ENCODE peak calls at places on chromosomes 12 and 14, in eight cellular contexts. One of them, this sample, is unnamed.

GRCh38 chr14:95140060-95140858 is 17.1 kb downstream of the DICER1 start:
- DNase-seq in thyroid gland: no peak
- DNase-seq in IMR-90: peak; percentile 58
- DNase-seq in stomach: no peak
- DNase-seq in ovary: no peak
- DNase-seq in breast epithelium: no peak
- DNase-seq in right lobe of liver: no peak
- DNase-seq in transverse colon: no peak
- DNase-seq in this sample: no peak

GRCh38 chr12:68784015-68784414 is 24.0 kb upstream of the MDM2 start:
- DNase-seq in stomach: no peak
- DNase-seq in right lobe of liver: peak; percentile 45
- DNase-seq in transverse colon: no peak
- DNase-seq in breast epithelium: no peak
- DNase-seq in IMR-90: no peak
- DNase-seq in thyroid gland: no peak
- DNase-seq in ovary: no peak
- DNase-seq in this sample: no peak

GRCh38 chr12:5073838-5074237 is 30.2 kb downstream of the KCNA5 start:
- DNase-seq in IMR-90: peak; percentile 44
- DNase-seq in stomach: no peak
- DNase-seq in right lobe of liver: no peak
- DNase-seq in ovary: no peak
- DNase-seq in thyroid gland: no peak
- DNase-seq in transverse colon: no peak
- DNase-seq in breast epithelium: no peak
- DNase-seq in this sample: no peak

GRCh38 chr12:103801709-103802585 is 39.1 kb downstream of the NT5DC3 start:
- DNase-seq in transverse colon: no peak
- DNase-seq in stomach: no peak
- DNase-seq in right lobe of liver: peak; percentile 44
- DNase-seq in ovary: no peak
- DNase-seq in breast epithelium: no peak
- DNase-seq in thyroid gland: no peak
- DNase-seq in IMR-90: peak; percentile 81
- DNase-seq in this sample: peak; percentile 45

GRCh38 chr12:27179399-27180214 is 64.5 kb upstream of the STK38L start:
- DNase-seq in stomach: no peak
- DNase-seq in right lobe of liver: no peak
- DNase-seq in thyroid gland: no peak
- DNase-seq in ovary: no peak
- DNase-seq in breast epithelium: no peak
- DNase-seq in transverse colon: no peak
- DNase-seq in IMR-90: peak; percentile 96
- DNase-seq in this sample: peak; percentile 63

GRCh38 chr12:111643428-111643826 is 42.3 kb downstream of the BRAP start:
- DNase-seq in breast epithelium: no peak
- DNase-seq in IMR-90: peak; percentile 95
- DNase-seq in thyroid gland: no peak
- DNase-seq in transverse colon: peak; percentile 53
- DNase-seq in right lobe of liver: peak; percentile 78
- DNase-seq in stomach: peak; percentile 75
- DNase-seq in ovary: no peak
- DNase-seq in this sample: peak; percentile 25

GRCh38 chr12:102957339-102958050 is at the start of gene ASCL1:
- DNase-seq in transverse colon: no peak
- DNase-seq in thyroid gland: peak; percentile 2
- DNase-seq in breast epithelium: no peak
- DNase-seq in ovary: no peak
- DNase-seq in stomach: no peak
- DNase-seq in right lobe of liver: no peak
- DNase-seq in IMR-90: peak; percentile 10
- DNase-seq in this sample: no peak

GRCh38 chr14:77485901-77486678 is 12.5 kb downstream of the ISM2 start:
- DNase-seq in transverse colon: no peak
- DNase-seq in breast epithelium: no peak
- DNase-seq in ovary: no peak
- DNase-seq in IMR-90: peak; percentile 88
- DNase-seq in thyroid gland: no peak
- DNase-seq in stomach: no peak
- DNase-seq in right lobe of liver: no peak
- DNase-seq in this sample: no peak

GRCh38 chr12:96578526-96579125 is 89.2 kb downstream of the CFAP54 start:
- DNase-seq in transverse colon: no peak
- DNase-seq in breast epithelium: no peak
- DNase-seq in ovary: no peak
- DNase-seq in IMR-90: peak; percentile 64
- DNase-seq in thyroid gland: no peak
- DNase-seq in stomach: no peak
- DNase-seq in right lobe of liver: no peak
- DNase-seq in this sample: no peak

GRCh38 chr14:60805881-60806569 is 71.5 kb downstream of the MNAT1 start:
- DNase-seq in stomach: no peak
- DNase-seq in right lobe of liver: no peak
- DNase-seq in ovary: no peak
- DNase-seq in breast epithelium: no peak
- DNase-seq in IMR-90: peak; percentile 63
- DNase-seq in thyroid gland: no peak
- DNase-seq in transverse colon: no peak
- DNase-seq in this sample: no peak

GRCh38 chr12:9707356-9707755 is 25.5 kb downstream of the CLECL1 start:
- DNase-seq in transverse colon: no peak
- DNase-seq in ovary: no peak
- DNase-seq in stomach: no peak
- DNase-seq in thyroid gland: no peak
- DNase-seq in IMR-90: no peak
- DNase-seq in breast epithelium: no peak
- DNase-seq in right lobe of liver: no peak
- DNase-seq in this sample: no peak

GRCh38 chr12:31234955-31235867 is 90.7 kb downstream of the SINHCAF start:
- DNase-seq in stomach: peak; percentile 56
- DNase-seq in right lobe of liver: no peak
- DNase-seq in ovary: no peak
- DNase-seq in IMR-90: peak; percentile 31
- DNase-seq in transverse colon: peak; percentile 21
- DNase-seq in breast epithelium: no peak
- DNase-seq in thyroid gland: peak; percentile 77
- DNase-seq in this sample: peak; percentile 35

GRCh38 chr14:24147761-24148428 is 597 bp downstream of the RNF31 start:
- DNase-seq in transverse colon: no peak
- DNase-seq in ovary: no peak
- DNase-seq in stomach: no peak
- DNase-seq in right lobe of liver: no peak
- DNase-seq in thyroid gland: no peak
- DNase-seq in IMR-90: no peak
- DNase-seq in breast epithelium: no peak
- DNase-seq in this sample: no peak

GRCh38 chr12:116236148-116236731 is 41.3 kb downstream of the MED13L start:
- DNase-seq in transverse colon: peak; percentile 37
- DNase-seq in stomach: peak; percentile 54
- DNase-seq in breast epithelium: no peak
- DNase-seq in right lobe of liver: peak; percentile 57
- DNase-seq in IMR-90: peak; percentile 54
- DNase-seq in ovary: no peak
- DNase-seq in thyroid gland: peak; percentile 65
- DNase-seq in this sample: no peak

GRCh38 chr14:60650382-60650961 is 1.2 kb upstream of the SIX1 start:
- DNase-seq in right lobe of liver: no peak
- DNase-seq in breast epithelium: no peak
- DNase-seq in ovary: no peak
- DNase-seq in IMR-90: peak; percentile 34
- DNase-seq in transverse colon: no peak
- DNase-seq in stomach: no peak
- DNase-seq in thyroid gland: no peak
- DNase-seq in this sample: no peak

GRCh38 chr14:38255408-38255672 is 553 bp downstream of the CLEC14A start:
- DNase-seq in IMR-90: no peak
- DNase-seq in stomach: no peak
- DNase-seq in ovary: no peak
- DNase-seq in thyroid gland: peak; percentile 21
- DNase-seq in right lobe of liver: no peak
- DNase-seq in transverse colon: no peak
- DNase-seq in breast epithelium: no peak
- DNase-seq in this sample: no peak
- H3K27ac ChIP-seq in IMR-90: peak overlapping the region; percentile 27
- H3K27ac ChIP-seq in stomach: peak overlapping the region; percentile 79
- H3K27ac ChIP-seq in ovary: no peak overlapping the region
- H3K27ac ChIP-seq in thyroid gland: peak overlapping the region; percentile 68
- H3K27ac ChIP-seq in right lobe of liver: peak overlapping the region; percentile 63
- H3K27ac ChIP-seq in transverse colon: peak overlapping the region; percentile 60
- H3K27ac ChIP-seq in breast epithelium: peak overlapping the region; percentile 46
- H3K27ac ChIP-seq in this sample: peak overlapping the region; percentile 70

GRCh38 chr12:6345319-6346071 is 3.6 kb upstream of the TNFRSF1A start:
- DNase-seq in stomach: peak; percentile 57
- DNase-seq in ovary: no peak
- DNase-seq in transverse colon: no peak
- DNase-seq in IMR-90: peak; percentile 99
- DNase-seq in thyroid gland: no peak
- DNase-seq in breast epithelium: no peak
- DNase-seq in right lobe of liver: no peak
- DNase-seq in this sample: peak; percentile 86

GRCh38 chr12:6346942-6347341 is 5.1 kb upstream of the TNFRSF1A start:
- DNase-seq in IMR-90: no peak
- DNase-seq in ovary: no peak
- DNase-seq in breast epithelium: no peak
- DNase-seq in thyroid gland: no peak
- DNase-seq in transverse colon: no peak
- DNase-seq in stomach: no peak
- DNase-seq in right lobe of liver: no peak
- DNase-seq in this sample: no peak

GRCh38 chr12:6346235-6346832 is 4.5 kb upstream of the TNFRSF1A start:
- DNase-seq in thyroid gland: no peak
- DNase-seq in ovary: no peak
- DNase-seq in right lobe of liver: no peak
- DNase-seq in transverse colon: no peak
- DNase-seq in breast epithelium: no peak
- DNase-seq in stomach: no peak
- DNase-seq in IMR-90: no peak
- DNase-seq in this sample: no peak

GRCh38 chr12:6351622-6352021 is 9.7 kb upstream of the TNFRSF1A start:
- DNase-seq in breast epithelium: no peak
- DNase-seq in stomach: no peak
- DNase-seq in transverse colon: no peak
- DNase-seq in IMR-90: no peak
- DNase-seq in right lobe of liver: no peak
- DNase-seq in ovary: no peak
- DNase-seq in thyroid gland: no peak
- DNase-seq in this sample: no peak

DNA sequence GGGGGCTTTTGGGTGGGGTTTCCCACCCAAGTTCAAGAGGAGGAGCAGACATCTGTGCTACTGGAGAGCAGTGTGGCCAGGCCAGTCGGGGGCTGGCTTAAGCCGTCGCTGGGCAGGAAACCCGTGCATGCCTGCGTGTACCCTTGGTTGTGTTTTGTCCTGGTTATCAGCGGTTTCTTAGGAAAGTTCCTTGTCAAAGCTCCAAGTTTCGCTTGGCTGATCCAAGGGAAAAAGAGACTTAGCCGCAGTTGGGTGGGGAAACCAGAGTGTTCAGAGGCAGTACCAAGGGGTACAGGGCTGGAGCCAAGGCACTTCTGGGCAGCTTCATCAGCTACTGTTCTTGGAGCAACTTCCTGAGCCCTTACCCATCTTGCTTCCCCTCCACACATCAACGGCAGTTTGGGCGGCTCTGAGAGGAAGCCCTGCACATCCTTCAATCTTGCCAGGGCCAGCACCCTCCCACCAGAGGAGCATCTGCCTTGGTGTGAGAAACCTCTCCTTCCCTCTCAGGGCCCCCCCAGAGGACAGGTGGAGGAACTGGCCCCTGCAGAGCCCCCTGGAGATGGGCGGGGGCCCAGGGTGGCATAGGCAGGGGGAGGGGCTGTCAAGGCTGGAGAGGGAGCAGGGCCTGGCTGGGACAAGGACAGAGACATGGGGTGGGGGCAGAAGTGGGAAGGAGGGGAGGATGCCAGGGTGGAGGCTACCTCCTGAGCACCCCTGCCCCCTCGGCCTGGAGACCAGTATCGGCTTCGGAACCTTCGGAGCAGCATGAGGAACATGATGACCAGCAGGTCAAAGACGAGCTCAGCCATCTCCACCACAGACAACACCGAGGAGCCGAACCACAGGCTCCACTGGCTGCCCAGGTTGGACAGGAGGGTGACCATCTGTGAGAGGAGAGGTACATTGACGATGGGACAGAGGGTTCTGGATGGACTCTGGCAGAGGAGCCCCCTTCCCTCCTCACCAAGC is 5.8 kb upstream of the TNFRSF1A start:
- DNase-seq in stomach: peak; percentile 83
- DNase-seq in transverse colon: no peak
- DNase-seq in right lobe of liver: no peak
- DNase-seq in breast epithelium: no peak
- DNase-seq in thyroid gland: peak; percentile 66
- DNase-seq in IMR-90: peak; percentile 64
- DNase-seq in ovary: peak; percentile 74
- DNase-seq in this sample: peak; percentile 82
- TF ChIP-seq POLR2A in stomach: peak; percentile 18
- TF ChIP-seq POLR2A in transverse colon: no peak
- TF ChIP-seq POLR2A in right lobe of liver: no peak
- TF ChIP-seq POLR2A in breast epithelium: no peak
- TF ChIP-seq POLR2A in thyroid gland: no peak
- TF ChIP-seq POLR2A in IMR-90: no peak
- TF ChIP-seq POLR2A in ovary: peak; percentile 45
- TF ChIP-seq POLR2A in this sample: no peak

DNA sequence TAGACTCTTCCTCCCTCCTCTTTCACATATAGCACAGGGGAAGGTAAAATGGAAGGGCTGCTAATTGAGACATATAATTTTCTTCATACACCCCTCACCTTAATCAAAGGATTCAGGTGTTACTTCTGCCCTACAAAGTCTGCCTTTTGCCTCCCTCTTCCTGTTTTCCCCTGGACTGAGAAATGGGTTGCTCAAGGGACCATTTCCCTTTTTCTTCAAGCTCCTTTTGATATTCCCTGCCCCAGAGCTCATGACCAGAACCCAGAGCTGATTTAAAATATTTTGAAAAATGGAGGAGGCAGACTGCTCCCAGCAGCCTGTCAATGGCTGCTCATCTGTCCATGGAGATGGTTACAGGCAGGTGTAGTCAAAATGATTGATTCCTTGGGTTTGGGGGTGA is 6.3 kb upstream of the PIP4K2C start:
- DNase-seq in breast epithelium: no peak
- DNase-seq in thyroid gland: no peak
- DNase-seq in IMR-90: no peak
- DNase-seq in ovary: no peak
- DNase-seq in transverse colon: no peak
- DNase-seq in right lobe of liver: no peak
- DNase-seq in stomach: no peak
- DNase-seq in this sample: no peak
- H3K27me3 ChIP-seq in breast epithelium: no peaks in the 10 kb centered on the region
- H3K27me3 ChIP-seq in thyroid gland: no peaks in the 10 kb centered on the region
- H3K27me3 ChIP-seq in IMR-90: peaks cover 36% of the 10 kb centered on the region
- H3K27me3 ChIP-seq in ovary: no peaks in the 10 kb centered on the region
- H3K27me3 ChIP-seq in transverse colon: peaks cover 29% of the 10 kb centered on the region
- H3K27me3 ChIP-seq in right lobe of liver: no peaks in the 10 kb centered on the region
- H3K27me3 ChIP-seq in stomach: no peaks in the 10 kb centered on the region
- H3K27me3 ChIP-seq in this sample: no peaks in the 10 kb centered on the region

DNA sequence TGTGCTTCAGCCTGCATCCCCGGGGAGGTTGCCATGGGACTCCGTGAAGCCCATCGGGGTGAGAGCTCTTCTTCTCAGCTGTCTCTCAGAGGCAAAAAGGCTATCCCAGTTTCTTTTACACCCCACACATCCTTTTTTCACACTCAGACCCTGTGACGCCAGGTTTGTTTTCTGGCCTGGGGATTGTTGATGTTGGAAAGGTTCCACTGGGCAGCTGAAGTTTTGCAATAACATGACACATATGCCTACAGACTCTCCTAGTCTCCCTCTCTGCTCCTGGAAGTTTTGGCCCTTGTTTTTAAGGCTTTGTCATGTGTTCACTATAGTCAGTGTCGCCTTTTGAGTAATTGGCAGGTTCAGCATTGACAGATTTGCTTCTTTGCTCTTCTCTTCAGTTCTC is 118.6 kb downstream of the SMOC1 start:
- DNase-seq in transverse colon: no peak
- DNase-seq in stomach: peak; percentile 65
- DNase-seq in ovary: no peak
- DNase-seq in right lobe of liver: peak; percentile 76
- DNase-seq in IMR-90: peak; percentile 96
- DNase-seq in thyroid gland: peak; percentile 60
- DNase-seq in breast epithelium: no peak
- DNase-seq in this sample: no peak
- H3K27ac ChIP-seq in transverse colon: no peak overlapping the region
- H3K27ac ChIP-seq in stomach: peak overlapping the region; percentile 65
- H3K27ac ChIP-seq in ovary: no peak overlapping the region
- H3K27ac ChIP-seq in right lobe of liver: no peak overlapping the region
- H3K27ac ChIP-seq in IMR-90: peak overlapping the region; percentile 86
- H3K27ac ChIP-seq in thyroid gland: no peak overlapping the region
- H3K27ac ChIP-seq in breast epithelium: peak overlapping the region; percentile 66
- H3K27ac ChIP-seq in this sample: no peak overlapping the region

This sample was measured in uterus.